ENCODE peak calls at places on chromosomes 1 and 21, in four cellular contexts. One of them, this sample, is unnamed.

GRCh38 chr1:185741551-185741950 is 7.4 kb downstream of the HMCN1 start:
- DNase-seq in B cell: no peak
- DNase-seq in Caco-2: no peak
- DNase-seq in fibroblast of mammary gland: peak
- DNase-seq in this sample: no peak

GRCh38 chr1:7422561-7422960 is 348.5 kb upstream of the VAMP3 start:
- DNase-seq in B cell: no peak
- DNase-seq in fibroblast of mammary gland: no peak
- DNase-seq in Caco-2: peak
- DNase-seq in this sample: no peak

GRCh38 chr1:203523667-203524066 is 29.7 kb downstream of the OPTC start:
- DNase-seq in Caco-2: no peak
- DNase-seq in fibroblast of mammary gland: no peak
- DNase-seq in B cell: no peak
- DNase-seq in this sample: no peak

GRCh38 chr1:12527564-12527963 is 90.4 kb downstream of the DHRS3 start:
- DNase-seq in B cell: no peak
- DNase-seq in Caco-2: no peak
- DNase-seq in fibroblast of mammary gland: no peak
- DNase-seq in this sample: no peak

GRCh38 chr1:200253774-200254495 is 155.9 kb downstream of the ZNF281 start:
- DNase-seq in fibroblast of mammary gland: no peak
- DNase-seq in B cell: no peak
- DNase-seq in Caco-2: no peak
- DNase-seq in this sample: peak

GRCh38 chr21:46172863-46173528 is 11.3 kb downstream of the SPATC1L start:
- DNase-seq in fibroblast of mammary gland: no peak
- DNase-seq in Caco-2: no peak
- DNase-seq in B cell: peak
- DNase-seq in this sample: no peak

GRCh38 chr1:186571771-186572170 is 108.5 kb downstream of the PTGS2 start:
- DNase-seq in B cell: no peak
- DNase-seq in fibroblast of mammary gland: no peak
- DNase-seq in Caco-2: no peak
- DNase-seq in this sample: no peak

GRCh38 chr1:24949331-24949881 is 19.3 kb upstream of the RUNX3 start:
- DNase-seq in Caco-2: no peak
- DNase-seq in B cell: no peak
- DNase-seq in fibroblast of mammary gland: peak
- DNase-seq in this sample: no peak

GRCh38 chr1:112762541-112763141 is 47.5 kb upstream of the PPM1J start:
- DNase-seq in B cell: no peak
- DNase-seq in fibroblast of mammary gland: no peak
- DNase-seq in Caco-2: no peak
- DNase-seq in this sample: no peak

GRCh38 chr1:25695991-25696330 is 79.4 kb downstream of the MAN1C1 start:
- DNase-seq in Caco-2: no peak
- DNase-seq in B cell: no peak
- DNase-seq in fibroblast of mammary gland: peak
- DNase-seq in this sample: peak

GRCh38 chr1:54380285-54380882 is 25.8 kb downstream of the SSBP3 start:
- DNase-seq in B cell: no peak
- DNase-seq in Caco-2: no peak
- DNase-seq in fibroblast of mammary gland: no peak
- DNase-seq in this sample: no peak

GRCh38 chr1:119794856-119795255 is 16.4 kb downstream of the REG4 start:
- DNase-seq in Caco-2: no peak
- DNase-seq in fibroblast of mammary gland: peak
- DNase-seq in B cell: no peak
- DNase-seq in this sample: no peak

GRCh38 chr1:52420713-52421112 is 16.3 kb downstream of the PRPF38A start:
- DNase-seq in B cell: no peak
- DNase-seq in fibroblast of mammary gland: no peak
- DNase-seq in Caco-2: no peak
- DNase-seq in this sample: no peak

GRCh38 chr1:167791281-167792209 is 69.8 kb downstream of the MPZL1 start:
- DNase-seq in Caco-2: no peak
- DNase-seq in fibroblast of mammary gland: peak
- DNase-seq in B cell: no peak
- DNase-seq in this sample: no peak

GRCh38 chr21:34522284-34522683 is 10.3 kb upstream of the KCNE1 start:
- DNase-seq in Caco-2: peak
- DNase-seq in fibroblast of mammary gland: no peak
- DNase-seq in B cell: no peak
- DNase-seq in this sample: no peak

GRCh38 chr1:15323989-15324866 is 77.2 kb downstream of the FHAD1 start:
- DNase-seq in Caco-2: no peak
- DNase-seq in fibroblast of mammary gland: peak
- DNase-seq in B cell: no peak
- DNase-seq in this sample: no peak

GRCh38 chr1:116311756-116312691 is 61.0 kb upstream of the ATP1A1 start:
- DNase-seq in Caco-2: peak
- DNase-seq in fibroblast of mammary gland: no peak
- DNase-seq in B cell: no peak
- DNase-seq in this sample: no peak

GRCh38 chr1:89826594-89826993 is 5.8 kb downstream of the LRRC8D start:
- DNase-seq in Caco-2: no peak
- DNase-seq in fibroblast of mammary gland: no peak
- DNase-seq in B cell: no peak
- DNase-seq in this sample: no peak

GRCh38 chr1:174414205-174414604 is 33.6 kb upstream of the GPR52 start:
- DNase-seq in Caco-2: no peak
- DNase-seq in B cell: no peak
- DNase-seq in fibroblast of mammary gland: no peak
- DNase-seq in this sample: no peak

GRCh38 chr1:227299688-227300087 is 18.6 kb downstream of the CDC42BPA start:
- DNase-seq in B cell: no peak
- DNase-seq in fibroblast of mammary gland: peak
- DNase-seq in Caco-2: no peak
- DNase-seq in this sample: no peak

GRCh38 chr1:43293896-43294760 is 6.7 kb upstream of the TIE1 start:
- DNase-seq in fibroblast of mammary gland: peak
- DNase-seq in Caco-2: no peak
- DNase-seq in B cell: no peak
- DNase-seq in this sample: no peak

GRCh38 chr1:178438432-178438831 is 58.3 kb downstream of the CLEC20A start:
- DNase-seq in fibroblast of mammary gland: no peak
- DNase-seq in Caco-2: no peak
- DNase-seq in B cell: no peak
- DNase-seq in this sample: no peak

GRCh38 chr1:10651377-10651776 is 145.1 kb downstream of the CASZ1 start:
- DNase-seq in fibroblast of mammary gland: no peak
- DNase-seq in Caco-2: no peak
- DNase-seq in B cell: no peak
- DNase-seq in this sample: no peak

GRCh38 chr1:55309053-55309452 is 93.9 kb upstream of the USP24 start:
- DNase-seq in fibroblast of mammary gland: peak
- DNase-seq in B cell: no peak
- DNase-seq in Caco-2: no peak
- DNase-seq in this sample: no peak

GRCh38 chr21:25862596-25862995 is 127.8 kb downstream of the GABPA start:
- DNase-seq in B cell: peak
- DNase-seq in Caco-2: no peak
- DNase-seq in fibroblast of mammary gland: peak
- DNase-seq in this sample: peak
- TF ChIP-seq CTCF in B cell: peak
- TF ChIP-seq CTCF in Caco-2: peak
- TF ChIP-seq CTCF in fibroblast of mammary gland: peak
- TF ChIP-seq CTCF in this sample: peak

GRCh38 chr1:96080925-96081324 is 640.7 kb upstream of the PTBP2 start:
- DNase-seq in B cell: no peak
- DNase-seq in Caco-2: no peak
- DNase-seq in fibroblast of mammary gland: peak
- DNase-seq in this sample: no peak
- TF ChIP-seq CTCF in B cell: no peak
- TF ChIP-seq CTCF in Caco-2: no peak
- TF ChIP-seq CTCF in fibroblast of mammary gland: peak
- TF ChIP-seq CTCF in this sample: no peak

GRCh38 chr1:207897188-207897587 is 13.7 kb downstream of the CD34 start:
- DNase-seq in B cell: no peak
- DNase-seq in Caco-2: no peak
- DNase-seq in fibroblast of mammary gland: no peak
- DNase-seq in this sample: no peak
- TF ChIP-seq CTCF in B cell: peak
- TF ChIP-seq CTCF in Caco-2: peak
- TF ChIP-seq CTCF in fibroblast of mammary gland: peak
- TF ChIP-seq CTCF in this sample: no peak

GRCh38 chr1:65310078-65310587 is 790 bp downstream of the DNAJC6 start:
- DNase-seq in fibroblast of mammary gland: no peak
- DNase-seq in Caco-2: peak
- DNase-seq in B cell: no peak
- DNase-seq in this sample: no peak
- TF ChIP-seq CTCF in fibroblast of mammary gland: no peak
- TF ChIP-seq CTCF in Caco-2: no peak
- TF ChIP-seq CTCF in B cell: no peak
- TF ChIP-seq CTCF in this sample: no peak

GRCh38 chr1:114745351-114745750 is 12.4 kb downstream of the CSDE1 start:
- DNase-seq in Caco-2: no peak
- DNase-seq in fibroblast of mammary gland: peak
- DNase-seq in B cell: no peak
- DNase-seq in this sample: no peak

GRCh38 chr1:114737314-114737713 is 20.5 kb downstream of the CSDE1 start:
- DNase-seq in B cell: no peak
- DNase-seq in fibroblast of mammary gland: no peak
- DNase-seq in Caco-2: no peak
- DNase-seq in this sample: no peak

GRCh38 chr1:114741963-114742746 is 15.6 kb downstream of the CSDE1 start:
- DNase-seq in Caco-2: no peak
- DNase-seq in fibroblast of mammary gland: no peak
- DNase-seq in B cell: no peak
- DNase-seq in this sample: no peak

GRCh38 chr1:114735479-114735878 is 18.9 kb upstream of the NRAS start:
- DNase-seq in fibroblast of mammary gland: no peak
- DNase-seq in B cell: no peak
- DNase-seq in Caco-2: no peak
- DNase-seq in this sample: no peak

DNA sequence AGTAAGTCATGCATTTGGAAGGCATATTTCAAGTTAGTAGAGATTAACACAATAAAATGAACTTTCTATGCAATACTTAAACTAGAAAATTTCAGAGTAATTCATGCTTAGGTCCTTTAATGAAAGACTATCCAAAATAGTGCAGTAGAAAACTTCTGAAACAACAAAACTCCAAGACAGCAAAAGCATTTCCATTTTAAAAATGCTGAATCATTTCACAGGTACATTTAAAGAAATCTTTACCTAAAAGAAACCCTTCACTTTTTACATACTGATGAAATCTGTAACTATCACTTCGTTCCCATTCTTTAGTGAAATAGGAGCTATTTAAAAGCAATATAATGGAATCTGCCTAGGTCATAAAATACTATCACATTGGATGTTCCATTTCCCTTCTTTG is 17.5 kb downstream of the CSDE1 start:
- DNase-seq in Caco-2: no peak
- DNase-seq in fibroblast of mammary gland: no peak
- DNase-seq in B cell: no peak
- DNase-seq in this sample: no peak
- TF ChIP-seq CTCF in Caco-2: no peak
- TF ChIP-seq CTCF in fibroblast of mammary gland: no peak
- TF ChIP-seq CTCF in B cell: no peak
- TF ChIP-seq CTCF in this sample: no peak

This sample was measured in GM10248.